ENCODE peak calls at places on chromosomes 1 and 21, in seven cellular contexts. S is naive B cell, K is iPS-NIHi11, N is ovary, L is NCI-H774, X is germinal center, D is globus pallidus. Z is an unnamed sample.
A peak's percentile ranks its signal among the peaks of the same experiment; 100 is the strongest.

GRCh38 chr1:57272601-57273000 is 151.3 kb downstream of the DAB1 start:
- DNase-seq in K (no peak), X (no peak), N (no peak), L (no peak), S (no peak), D (no peak), Z (no peak)

GRCh38 chr1:239536165-239536849 is 149.9 kb downstream of the CHRM3 start:
- DNase-seq in K (no peak), N (no peak), X (no peak), L (no peak), S (no peak), D (no peak), Z (no peak)

GRCh38 chr21:34802180-34802899 is 133.5 kb downstream of the CLIC6 start:
- DNase-seq in D (no peak), N (no peak), S (no peak), K (no peak), X (no peak), L (no peak), Z (no peak)

GRCh38 chr1:12507631-12508030 is 110.4 kb downstream of the DHRS3 start:
- DNase-seq in X (no peak), L (no peak), D (no peak), K (no peak), S (no peak), N (no peak), Z (no peak)

GRCh38 chr1:4654764-4655673 is 610 bp downstream of the AJAP1 start:
- DNase-seq in S (no peak), D (no peak), L (no peak), N (peak; percentile 51), K (peak; percentile 62), X (peak; percentile 18), Z (no peak)

GRCh38 chr1:89965203-89965900 is 29.6 kb upstream of the ZNF326 start:
- DNase-seq in L (no peak), K (no peak), N (no peak), S (no peak), D (no peak), X (no peak), Z (no peak)

GRCh38 chr1:30872948-30873263 is 35.7 kb downstream of the SDC3 start:
- DNase-seq in K (no peak), L (no peak), X (no peak), N (no peak), D (no peak), S (no peak), Z (no peak)

GRCh38 chr1:27141266-27142003 is 13.5 kb downstream of the SLC9A1 start:
- DNase-seq in K (peak; percentile 74), S (no peak), N (no peak), D (no peak), X (no peak), L (no peak), Z (no peak)

GRCh38 chr21:45431781-45432572 is 27.0 kb downstream of the COL18A1 start:
- DNase-seq in N (no peak), D (no peak), X (no peak), S (no peak), K (no peak), L (no peak), Z (no peak)

Z was measured in G401.